ENCODE peak calls at places on chromosomes 13 and 19, in seven cellular contexts. G is ascending aorta, O is IMR-90, C is ovary, F is fibroblast of lung, T is mammary epithelial cell, S is cardiac fibroblast. K is an unnamed sample.

GRCh38 chr19:40503300-40503699 is 36.5 kb downstream of the SPTBN4 start:
- DNase-seq in O (no peak), C (no peak), G (no peak), S (no peak), T (no peak), F (no peak), K (no peak)

GRCh38 chr13:95129004-95129403 is 172.2 kb downstream of the ABCC4 start:
- DNase-seq in S (no peak), G (no peak), T (no peak), C (no peak), O (no peak), F (no peak), K (no peak)

GRCh38 chr13:101258071-101258470 is 158.2 kb downstream of the NALCN start:
- DNase-seq in T (peak; percentile 64), O (peak; percentile 86), F (peak; percentile 70), S (peak; percentile 98), C (no peak), G (no peak), K (no peak)

GRCh38 chr19:45099465-45100201 is 6.7 kb downstream of the PPP1R37 start:
- DNase-seq in S (no peak), C (no peak), G (no peak), F (peak; percentile 52), O (peak; percentile 46), T (peak; percentile 28), K (no peak)

GRCh38 chr13:29568731-29569130 is 26.8 kb downstream of the SLC7A1 start:
- DNase-seq in S (no peak), T (no peak), G (no peak), F (no peak), C (no peak), O (no peak), K (no peak)

GRCh38 chr13:88817560-88817959 is 1146.4 kb downstream of the SLITRK5 start:
- DNase-seq in O (no peak), G (no peak), C (no peak), T (no peak), S (no peak), F (no peak), K (no peak)

GRCh38 chr19:3655402-3656072 is 28.9 kb upstream of the CACTIN start:
- DNase-seq in F (peak; percentile 95), S (peak; percentile 91), O (peak; percentile 95), T (peak; percentile 12), G (no peak), C (peak; percentile 67), K (no peak)

GRCh38 chr13:52164989-52165388 is 5.6 kb upstream of the NEK3 start:
- DNase-seq in G (no peak), C (no peak), F (no peak), S (no peak), O (no peak), T (no peak), K (no peak)

GRCh38 chr13:82370306-82370705 is 1512.0 kb downstream of the SLITRK1 start:
- DNase-seq in F (peak; percentile 29), S (no peak), O (no peak), G (no peak), T (no peak), C (no peak), K (no peak)

GRCh38 chr19:50333737-50334617 is 4.8 kb upstream of the KCNC3 start:
- DNase-seq in F (no peak), T (no peak), C (peak; percentile 71), S (no peak), O (no peak), G (no peak), K (no peak)

GRCh38 chr13:74128171-74128767 is 5.9 kb downstream of the KLF12 start:
- DNase-seq in S (peak; percentile 66), O (peak; percentile 64), G (no peak), T (no peak), C (no peak), F (no peak), K (no peak)

GRCh38 chr19:4051175-4052101 is 15.3 kb downstream of the ZBTB7A start:
- DNase-seq in O (peak; percentile 55), C (no peak), S (peak; percentile 69), T (peak; percentile 93), F (peak; percentile 68), G (no peak), K (peak; percentile 98)

GRCh38 chr13:71290963-71291937 is 575.8 kb downstream of the DACH1 start:
- DNase-seq in F (peak; percentile 11), C (peak; percentile 20), G (no peak), T (peak; percentile 43), O (peak; percentile 1), S (peak; percentile 81), K (peak; percentile 84)

GRCh38 chr13:23674795-23675640 is 104.8 kb downstream of the TNFRSF19 start:
- DNase-seq in F (peak; percentile 99), O (peak; percentile 99), G (no peak), C (no peak), T (peak; percentile 79), S (peak; percentile 95), K (no peak)

GRCh38 chr13:44211286-44211685 is 162.3 kb upstream of the SERP2 start:
- DNase-seq in O (no peak), T (no peak), F (peak; percentile 64), S (no peak), C (no peak), G (no peak), K (no peak)

DNA sequence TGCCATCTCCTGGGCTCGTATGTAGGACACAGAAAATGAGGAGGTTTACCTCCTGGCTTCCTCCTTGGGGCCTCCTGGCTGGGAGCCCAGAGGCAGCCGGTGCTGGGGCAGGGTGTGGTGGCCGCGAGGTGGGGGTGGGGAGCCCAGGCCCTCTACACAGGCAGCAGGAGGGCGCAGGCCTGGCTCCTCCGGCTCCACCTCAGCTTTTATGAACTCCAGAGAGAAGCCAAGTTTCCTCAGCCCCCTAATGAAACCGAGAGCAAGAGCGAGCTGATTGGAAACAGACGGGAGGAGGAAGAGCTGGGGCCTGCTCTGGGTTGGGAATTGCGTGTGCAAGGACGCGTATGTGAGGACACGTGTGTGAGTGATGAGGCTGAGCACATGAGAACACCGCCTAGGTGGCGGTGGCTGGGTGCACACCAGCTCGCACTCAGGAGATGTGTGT is 23.1 kb downstream of the LYL1 start:
- DNase-seq in S (no peak), O (peak; percentile 50), F (peak; percentile 80), G (no peak), C (peak; percentile 78), T (no peak), K (no peak)
- TF ChIP-seq CTCF in S (no peak), O (no peak), F (no peak), G (no peak), C (no peak), T (no peak), K (no peak)

DNA sequence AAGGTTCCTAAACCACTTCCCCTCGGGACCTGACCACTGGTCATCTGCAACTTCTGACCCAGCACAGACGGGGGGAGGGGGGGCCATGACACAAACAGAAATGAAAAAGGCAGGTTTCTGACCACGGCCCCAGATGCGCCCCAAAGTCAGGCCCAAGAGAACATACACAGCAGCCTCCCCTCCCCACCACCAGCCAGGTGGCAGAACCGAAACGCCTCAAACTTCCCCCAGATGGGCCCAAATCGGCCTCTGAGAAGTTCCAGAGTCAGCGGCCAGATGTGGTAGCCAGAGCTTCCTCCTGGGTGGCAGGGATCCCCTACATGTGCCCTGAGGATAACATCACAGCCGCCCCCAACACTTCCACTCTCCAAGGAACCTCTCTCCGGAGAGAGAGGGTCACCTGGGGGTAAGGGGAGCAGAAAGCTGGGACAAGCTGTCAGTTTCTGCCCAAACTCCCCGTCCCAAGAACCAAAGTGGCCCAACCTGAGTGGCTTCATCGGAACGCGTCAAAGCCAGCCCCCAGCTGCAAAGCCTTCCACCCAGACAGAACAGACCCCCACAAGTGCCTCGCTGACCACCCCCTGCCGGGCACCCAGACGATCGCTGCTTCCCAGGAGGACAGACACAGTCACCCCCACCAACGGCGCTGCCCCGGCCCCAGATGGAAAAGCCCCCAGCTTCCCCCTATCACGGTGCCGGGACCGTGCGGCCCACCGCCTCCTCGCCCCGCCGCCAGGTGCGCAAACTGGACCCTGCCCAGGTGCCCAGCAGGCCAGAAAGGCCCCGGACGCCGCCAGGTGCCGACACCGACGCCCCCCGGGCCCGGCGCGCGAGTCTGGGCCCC is 800 bp downstream of the ELL start:
- DNase-seq in S (no peak), F (no peak), T (no peak), O (no peak), C (peak; percentile 76), G (no peak), K (no peak)
- TF ChIP-seq CTCF in S (no peak), F (no peak), T (peak; percentile 10), O (no peak), C (no peak), G (peak; percentile 17), K (no peak)

GRCh38 chr13:61413572-61413971 is 2.1 kb downstream of the PCDH20 start:
- DNase-seq in O (no peak), F (no peak), C (no peak), T (no peak), S (no peak), G (no peak), K (no peak)

GRCh38 chr13:61410266-61410665 is 5.4 kb downstream of the PCDH20 start:
- DNase-seq in C (no peak), O (no peak), S (no peak), G (no peak), T (no peak), F (no peak), K (no peak)

GRCh38 chr13:61414136-61414535 is 1.5 kb downstream of the PCDH20 start:
- DNase-seq in F (peak; percentile 1), G (no peak), S (no peak), T (no peak), O (no peak), C (no peak), K (no peak)

GRCh38 chr13:61414686-61415664 is 674 bp downstream of the PCDH20 start:
- DNase-seq in G (no peak), O (no peak), S (peak; percentile 2), T (peak; percentile 6), F (peak; percentile 47), C (no peak), K (no peak)

DNA sequence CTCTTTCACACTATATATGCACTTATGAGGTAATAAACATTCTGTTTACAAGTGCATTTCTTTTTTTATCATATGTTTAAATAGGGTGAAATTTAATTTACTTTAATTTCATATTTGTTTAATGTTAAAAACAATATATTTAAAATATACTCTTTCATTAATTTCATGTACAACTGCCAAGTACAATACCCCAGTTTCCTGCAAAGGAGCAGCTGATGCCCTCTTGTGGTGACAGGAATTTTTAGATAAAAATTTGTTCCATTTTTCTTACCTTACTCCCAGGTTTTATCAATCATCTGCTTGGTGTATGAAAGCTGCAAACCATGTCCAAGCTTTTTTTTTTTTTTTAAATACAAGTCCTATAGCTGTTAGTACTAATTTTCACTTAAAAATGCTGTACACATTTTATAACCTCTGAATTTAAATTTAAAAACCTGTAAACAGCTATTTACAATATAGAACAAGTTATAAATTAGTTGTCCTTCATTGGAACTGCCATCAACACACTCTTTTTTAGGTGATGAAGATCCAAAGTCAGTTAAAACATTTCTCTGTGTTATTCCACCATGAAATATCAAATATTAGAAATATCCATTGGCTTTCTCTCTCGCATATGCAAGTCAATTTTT is 4.9 kb downstream of the PCDH20 start:
- DNase-seq in F (peak; percentile 34), C (no peak), T (no peak), G (no peak), S (peak; percentile 34), O (peak; percentile 8), K (no peak)
- TF ChIP-seq CTCF in F (peak; percentile 20), C (no peak), T (peak; percentile 61), G (no peak), S (peak; percentile 41), O (peak; percentile 50), K (no peak)

DNA sequence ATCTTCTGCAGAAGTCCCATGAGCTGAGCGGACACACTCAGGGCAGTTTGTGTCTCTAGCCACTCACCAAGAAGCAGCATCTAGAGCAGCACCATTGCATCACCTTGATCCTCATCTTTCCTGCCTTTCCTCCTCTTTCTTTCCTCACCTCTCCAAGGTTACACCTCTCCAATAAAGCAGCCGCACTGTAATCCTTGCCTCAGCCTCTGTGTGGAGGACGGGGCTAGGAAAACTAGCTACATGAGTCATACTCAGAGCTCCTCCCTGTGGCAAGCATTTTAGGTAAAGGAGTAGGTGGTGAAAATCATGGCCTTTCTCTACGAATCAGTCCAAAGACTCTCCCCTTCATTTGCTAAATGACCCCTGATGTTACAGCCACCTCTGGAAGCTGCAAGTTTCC is 108.8 kb downstream of the DNAJC15 start:
- DNase-seq in T (peak; percentile 66), S (peak; percentile 51), G (no peak), C (no peak), F (peak; percentile 44), O (peak; percentile 36), K (no peak)
- TF ChIP-seq CTCF in T (peak; percentile 59), S (peak; percentile 17), G (no peak), C (peak; percentile 7), F (no peak), O (peak; percentile 33), K (no peak)